ENCODE peak calls at places on chromosome 2, in four cellular contexts. S is pons; G is activated T-cell treated with anti-CD3 and anti-CD28 coated beads, Interleukin-2, amount 50 U/mL, for 72 hours; O is AG20443. U is an unnamed sample.

GRCh38 chr2:100782376-100782878 is 37.5 kb upstream of the NPAS2 start:
- DNase-seq in G (no peak), O (no peak), S (no peak), U (no peak)

GRCh38 chr2:169221745-169222369 is 140.5 kb downstream of the LRP2 start:
- DNase-seq in G (no peak), O (no peak), S (peak), U (peak)

GRCh38 chr2:38245114-38245641 is 131.9 kb downstream of the ATL2 start:
- DNase-seq in G (no peak), S (no peak), O (no peak), U (no peak)

GRCh38 chr2:179985163-179985820 is 21.8 kb downstream of the CWC22 start:
- DNase-seq in G (no peak), O (no peak), S (no peak), U (no peak)

GRCh38 chr2:225041210-225041870 is 928 bp downstream of the DOCK10 start:
- DNase-seq in S (peak), O (peak), G (peak), U (no peak)

GRCh38 chr2:239806758-239807434 is 218.2 kb downstream of the NDUFA10 start:
- DNase-seq in G (no peak), O (no peak), S (peak), U (no peak)

GRCh38 chr2:102052367-102052764 is 60.6 kb downstream of the IL1R2 start:
- DNase-seq in S (no peak), G (no peak), O (no peak), U (no peak)

GRCh38 chr2:118131771-118132170 is 43.5 kb downstream of the INSIG2 start:
- DNase-seq in G (no peak), O (no peak), S (no peak), U (no peak)

GRCh38 chr2:169372561-169372960 is 10.2 kb upstream of the LRP2 start:
- DNase-seq in G (no peak), O (no peak), S (no peak), U (no peak)

U was measured in stromal cell of bone marrow.